ENCODE peak calls at places on chromosomes 13 and 19, in nine cellular contexts. I is WTC11, W is lung, X is nephron progenitor cell, G is omental fat pad, H is GM23338, P is IMR-90, A is GM12865, E is heart right ventricle. V is an unnamed sample.

GRCh38 chr19:47312366-47313006 is 2.8 kb downstream of the C5AR1 start:
- DNase-seq in I (no peak), W (no peak), X (no peak), G (no peak), H (no peak), P (no peak), A (no peak), E (no peak), V (no peak)

GRCh38 chr13:109156181-109156935 is 526.9 kb downstream of the MYO16 start:
- DNase-seq in I (no peak), W (no peak), X (no peak), G (no peak), H (no peak), P (peak; percentile 86), A (no peak), E (peak; percentile 54), V (no peak)

GRCh38 chr13:101982903-101983302 is 418.9 kb downstream of the FGF14 start:
- DNase-seq in I (no peak), W (no peak), X (no peak), G (no peak), H (no peak), P (no peak), A (no peak), E (no peak), V (no peak)

GRCh38 chr19:40693150-40693788 is 2.8 kb upstream of the NUMBL start:
- DNase-seq in I (no peak), W (no peak), X (no peak), G (no peak), H (no peak), P (no peak), A (no peak), E (no peak), V (no peak)

GRCh38 chr13:73608157-73608516 is 526.1 kb downstream of the KLF12 start:
- DNase-seq in I (no peak), W (no peak), X (no peak), G (no peak), H (no peak), P (no peak), A (no peak), E (no peak), V (no peak)

GRCh38 chr19:21698215-21698614 is 69.2 kb downstream of the ZNF100 start:
- DNase-seq in I (no peak), W (no peak), X (no peak), G (no peak), H (peak; percentile 74), P (peak; percentile 1), A (no peak), E (no peak), V (no peak)

GRCh38 chr19:20453424-20453938 is 112.1 kb downstream of the ZNF737 start:
- DNase-seq in I (no peak), W (no peak), X (no peak), G (no peak), H (no peak), P (no peak), A (no peak), E (no peak), V (no peak)

GRCh38 chr19:36750066-36750691 is 22.4 kb downstream of the ZNF850 start:
- DNase-seq in I (no peak), W (no peak), X (no peak), G (no peak), H (no peak), P (no peak), A (no peak), E (no peak), V (no peak)

GRCh38 chr13:110681868-110682550 is 23.9 kb downstream of the CARS2 start:
- DNase-seq in I (no peak), W (no peak), X (no peak), G (no peak), H (no peak), P (no peak), A (no peak), E (no peak), V (no peak)

GRCh38 chr19:55345818-55346724 is 6.4 kb downstream of the KMT5C start:
- DNase-seq in I (no peak), W (no peak), X (no peak), G (peak; percentile 66), H (no peak), P (no peak), A (no peak), E (peak; percentile 61), V (no peak)

GRCh38 chr19:14567079-14567478 is 4.8 kb downstream of the NDUFB7 start:
- DNase-seq in I (no peak), W (no peak), X (no peak), G (no peak), H (no peak), P (no peak), A (no peak), E (no peak), V (no peak)

GRCh38 chr13:72062566-72062965 is 195.6 kb upstream of the DACH1 start:
- DNase-seq in I (peak; percentile 46), W (no peak), X (no peak), G (no peak), H (peak; percentile 83), P (no peak), A (peak; percentile 19), E (peak; percentile 9), V (no peak)

GRCh38 chr19:16824658-16825311 is 4.4 kb upstream of the SIN3B start:
- DNase-seq in I (no peak), W (no peak), X (no peak), G (no peak), H (no peak), P (peak; percentile 51), A (no peak), E (no peak), V (no peak)
- TF ChIP-seq CTCF in I (no peak), W (no peak), X (no peak), G (no peak), H (no peak), P (no peak), A (no peak), E (no peak), V (no peak)

GRCh38 chr13:26377038-26377437 is 123.1 kb downstream of the CDK8 start:
- DNase-seq in I (peak; percentile 60), W (no peak), X (peak; percentile 20), G (no peak), H (peak; percentile 81), P (peak; percentile 3), A (peak; percentile 19), E (no peak), V (no peak)
- TF ChIP-seq CTCF in I (peak; percentile 51), W (no peak), X (peak; percentile 41), G (no peak), H (peak; percentile 68), P (peak; percentile 30), A (peak; percentile 30), E (peak; percentile 34), V (peak; percentile 23)

GRCh38 chr13:113843063-113843654 is 20.7 kb downstream of the GAS6 start:
- DNase-seq in I (no peak), W (no peak), X (no peak), G (no peak), H (no peak), P (no peak), A (no peak), E (no peak), V (no peak)

GRCh38 chr13:113845723-113846638 is 17.9 kb downstream of the GAS6 start:
- DNase-seq in I (no peak), W (no peak), X (no peak), G (no peak), H (no peak), P (no peak), A (no peak), E (no peak), V (no peak)

GRCh38 chr13:113845055-113845454 is 18.8 kb downstream of the GAS6 start:
- DNase-seq in I (no peak), W (no peak), X (no peak), G (no peak), H (no peak), P (no peak), A (no peak), E (no peak), V (no peak)

GRCh38 chr13:113842336-113843062 is 21.4 kb downstream of the GAS6 start:
- DNase-seq in I (no peak), W (no peak), X (no peak), G (no peak), H (no peak), P (no peak), A (no peak), E (no peak), V (no peak)

DNA sequence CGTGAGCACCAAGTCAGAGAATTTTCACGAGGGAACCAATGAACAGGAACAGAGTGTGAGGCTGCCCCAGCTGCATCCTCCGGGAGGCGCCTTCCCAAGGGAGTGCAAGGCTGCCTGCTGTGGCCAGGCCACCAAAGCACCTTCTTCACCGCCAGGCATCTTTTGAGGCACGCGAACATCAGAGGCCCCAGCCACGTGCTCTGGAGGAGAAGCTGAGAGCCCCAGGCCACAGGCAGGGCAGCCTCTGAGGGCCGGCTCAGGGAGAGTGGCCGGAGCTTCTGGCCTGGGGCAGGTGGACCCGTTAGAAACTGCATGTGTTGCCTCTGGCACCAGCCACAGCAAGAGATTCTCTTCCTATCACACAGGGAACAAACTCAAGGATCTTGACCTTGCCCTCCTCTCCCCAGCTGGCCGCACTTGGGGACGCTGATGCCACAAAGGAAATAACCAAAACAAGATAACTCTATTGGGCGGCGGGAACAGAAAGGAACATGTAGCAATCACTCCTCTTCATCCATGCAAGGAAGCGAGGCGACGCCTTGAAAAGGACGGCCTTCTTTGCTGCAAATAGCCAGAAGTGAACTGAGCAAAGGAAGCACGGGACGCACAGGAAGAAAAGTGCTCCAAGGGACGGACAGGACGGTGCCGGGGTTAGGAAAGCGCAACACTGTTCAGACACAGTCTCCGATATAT is 19.9 kb downstream of the GAS6 start:
- DNase-seq in I (no peak), W (no peak), X (no peak), G (no peak), H (peak; percentile 45), P (no peak), A (no peak), E (no peak), V (no peak)
- TF ChIP-seq CTCF in I (no peak), W (no peak), X (no peak), G (no peak), H (peak; percentile 23), P (no peak), A (no peak), E (no peak), V (no peak)

GRCh38 chr19:6828306-6828697 is 55.8 kb downstream of the VAV1 start:
- DNase-seq in I (no peak), W (no peak), X (no peak), G (no peak), H (peak; percentile 19), P (no peak), A (no peak), E (no peak), V (no peak)
- TF ChIP-seq CTCF in I (no peak), W (no peak), X (no peak), G (no peak), H (no peak), P (no peak), A (no peak), E (no peak), V (no peak)

GRCh38 chr13:96963786-96964475 is 30.3 kb downstream of the OXGR1 start:
- DNase-seq in I (no peak), W (no peak), X (no peak), G (no peak), H (no peak), P (no peak), A (no peak), E (no peak), V (no peak)
- TF ChIP-seq CTCF in I (no peak), W (no peak), X (no peak), G (no peak), H (no peak), P (no peak), A (no peak), E (no peak), V (no peak)